ENCODE peak calls at places on chromosomes 12 and 14, in five cellular contexts. One of them, this sample, is unnamed.

GRCh38 chr14:88831285-88831684 is 6.8 kb downstream of the TTC8 start:
- DNase-seq in activated T-cell treated with anti-CD3 and anti-CD28 coated beads for 48 hours: no peak
- DNase-seq in activated CD4-positive, alpha-beta T cell treated with anti-CD3 and anti-CD28 coated beads, Interleukin-2, amount 50 U/mL, for 4 hours: no peak
- DNase-seq in SHP77: no peak
- DNase-seq in NCI-H1417: no peak
- DNase-seq in this sample: no peak

GRCh38 chr14:56752428-56752827 is 57.9 kb downstream of the OTX2 start:
- DNase-seq in activated T-cell treated with anti-CD3 and anti-CD28 coated beads for 48 hours: no peak
- DNase-seq in activated CD4-positive, alpha-beta T cell treated with anti-CD3 and anti-CD28 coated beads, Interleukin-2, amount 50 U/mL, for 4 hours: no peak
- DNase-seq in NCI-H1417: no peak
- DNase-seq in SHP77: no peak
- DNase-seq in this sample: no peak

GRCh38 chr12:113361574-113362370 is 3.4 kb downstream of the PLBD2 start:
- DNase-seq in activated T-cell treated with anti-CD3 and anti-CD28 coated beads for 48 hours: no peak
- DNase-seq in NCI-H1417: no peak
- DNase-seq in SHP77: no peak
- DNase-seq in activated CD4-positive, alpha-beta T cell treated with anti-CD3 and anti-CD28 coated beads, Interleukin-2, amount 50 U/mL, for 4 hours: no peak
- DNase-seq in this sample: no peak

GRCh38 chr14:38442208-38442607 is 186.3 kb upstream of the CLEC14A start:
- DNase-seq in activated T-cell treated with anti-CD3 and anti-CD28 coated beads for 48 hours: no peak
- DNase-seq in NCI-H1417: no peak
- DNase-seq in activated CD4-positive, alpha-beta T cell treated with anti-CD3 and anti-CD28 coated beads, Interleukin-2, amount 50 U/mL, for 4 hours: no peak
- DNase-seq in SHP77: no peak
- DNase-seq in this sample: no peak

GRCh38 chr14:67487937-67488893 is at the start of gene TMEM229B:
- DNase-seq in activated T-cell treated with anti-CD3 and anti-CD28 coated beads for 48 hours: peak; percentile 65
- DNase-seq in activated CD4-positive, alpha-beta T cell treated with anti-CD3 and anti-CD28 coated beads, Interleukin-2, amount 50 U/mL, for 4 hours: peak; percentile 60
- DNase-seq in SHP77: no peak
- DNase-seq in NCI-H1417: no peak
- DNase-seq in this sample: no peak

GRCh38 chr14:73746540-73747385 is 32.6 kb upstream of the PNMA1 start:
- DNase-seq in SHP77: no peak
- DNase-seq in NCI-H1417: no peak
- DNase-seq in activated CD4-positive, alpha-beta T cell treated with anti-CD3 and anti-CD28 coated beads, Interleukin-2, amount 50 U/mL, for 4 hours: no peak
- DNase-seq in activated T-cell treated with anti-CD3 and anti-CD28 coated beads for 48 hours: no peak
- DNase-seq in this sample: no peak

GRCh38 chr14:106163316-106163715 is 636.9 kb downstream of the TMEM121 start:
- DNase-seq in SHP77: no peak
- DNase-seq in activated CD4-positive, alpha-beta T cell treated with anti-CD3 and anti-CD28 coated beads, Interleukin-2, amount 50 U/mL, for 4 hours: no peak
- DNase-seq in activated T-cell treated with anti-CD3 and anti-CD28 coated beads for 48 hours: no peak
- DNase-seq in NCI-H1417: no peak
- DNase-seq in this sample: no peak

GRCh38 chr12:23564454-23564853 is 385.0 kb downstream of the SOX5 start:
- DNase-seq in activated CD4-positive, alpha-beta T cell treated with anti-CD3 and anti-CD28 coated beads, Interleukin-2, amount 50 U/mL, for 4 hours: no peak
- DNase-seq in activated T-cell treated with anti-CD3 and anti-CD28 coated beads for 48 hours: no peak
- DNase-seq in SHP77: no peak
- DNase-seq in NCI-H1417: peak; percentile 78
- DNase-seq in this sample: no peak

GRCh38 chr12:46577063-46577776 is 204.6 kb upstream of the SLC38A2 start:
- DNase-seq in activated CD4-positive, alpha-beta T cell treated with anti-CD3 and anti-CD28 coated beads, Interleukin-2, amount 50 U/mL, for 4 hours: no peak
- DNase-seq in SHP77: no peak
- DNase-seq in NCI-H1417: peak; percentile 24
- DNase-seq in activated T-cell treated with anti-CD3 and anti-CD28 coated beads for 48 hours: no peak
- DNase-seq in this sample: no peak

GRCh38 chr14:58270628-58271027 is 26.0 kb downstream of the PSMA3 start:
- DNase-seq in activated CD4-positive, alpha-beta T cell treated with anti-CD3 and anti-CD28 coated beads, Interleukin-2, amount 50 U/mL, for 4 hours: no peak
- DNase-seq in NCI-H1417: no peak
- DNase-seq in activated T-cell treated with anti-CD3 and anti-CD28 coated beads for 48 hours: no peak
- DNase-seq in SHP77: no peak
- DNase-seq in this sample: no peak

GRCh38 chr12:2691001-2691339 is 103.8 kb upstream of the FKBP4 start:
- DNase-seq in NCI-H1417: peak; percentile 40
- DNase-seq in activated T-cell treated with anti-CD3 and anti-CD28 coated beads for 48 hours: peak; percentile 54
- DNase-seq in SHP77: no peak
- DNase-seq in activated CD4-positive, alpha-beta T cell treated with anti-CD3 and anti-CD28 coated beads, Interleukin-2, amount 50 U/mL, for 4 hours: peak; percentile 38
- DNase-seq in this sample: no peak

GRCh38 chr12:3246253-3246652 is 169.1 kb downstream of the TSPAN9 start:
- DNase-seq in activated T-cell treated with anti-CD3 and anti-CD28 coated beads for 48 hours: no peak
- DNase-seq in activated CD4-positive, alpha-beta T cell treated with anti-CD3 and anti-CD28 coated beads, Interleukin-2, amount 50 U/mL, for 4 hours: no peak
- DNase-seq in NCI-H1417: no peak
- DNase-seq in SHP77: no peak
- DNase-seq in this sample: no peak

GRCh38 chr14:54532111-54533012 is 22.7 kb downstream of the CGRRF1 start:
- DNase-seq in SHP77: no peak
- DNase-seq in activated T-cell treated with anti-CD3 and anti-CD28 coated beads for 48 hours: no peak
- DNase-seq in NCI-H1417: no peak
- DNase-seq in activated CD4-positive, alpha-beta T cell treated with anti-CD3 and anti-CD28 coated beads, Interleukin-2, amount 50 U/mL, for 4 hours: no peak
- DNase-seq in this sample: no peak

GRCh38 chr14:54133896-54134295 is 177.3 kb upstream of the BMP4 start:
- DNase-seq in NCI-H1417: no peak
- DNase-seq in activated CD4-positive, alpha-beta T cell treated with anti-CD3 and anti-CD28 coated beads, Interleukin-2, amount 50 U/mL, for 4 hours: no peak
- DNase-seq in SHP77: no peak
- DNase-seq in activated T-cell treated with anti-CD3 and anti-CD28 coated beads for 48 hours: no peak
- DNase-seq in this sample: no peak

GRCh38 chr12:49274396-49275069 is 9.7 kb downstream of the TUBA1C start:
- DNase-seq in NCI-H1417: no peak
- DNase-seq in activated CD4-positive, alpha-beta T cell treated with anti-CD3 and anti-CD28 coated beads, Interleukin-2, amount 50 U/mL, for 4 hours: no peak
- DNase-seq in activated T-cell treated with anti-CD3 and anti-CD28 coated beads for 48 hours: no peak
- DNase-seq in SHP77: no peak
- DNase-seq in this sample: no peak

GRCh38 chr12:124746649-124747425 is 116.8 kb downstream of the SCARB1 start:
- DNase-seq in SHP77: no peak
- DNase-seq in NCI-H1417: no peak
- DNase-seq in activated CD4-positive, alpha-beta T cell treated with anti-CD3 and anti-CD28 coated beads, Interleukin-2, amount 50 U/mL, for 4 hours: no peak
- DNase-seq in activated T-cell treated with anti-CD3 and anti-CD28 coated beads for 48 hours: no peak
- DNase-seq in this sample: no peak

GRCh38 chr14:31945701-31946100 is 131.4 kb upstream of the ARHGAP5 start:
- DNase-seq in SHP77: no peak
- DNase-seq in activated T-cell treated with anti-CD3 and anti-CD28 coated beads for 48 hours: no peak
- DNase-seq in activated CD4-positive, alpha-beta T cell treated with anti-CD3 and anti-CD28 coated beads, Interleukin-2, amount 50 U/mL, for 4 hours: no peak
- DNase-seq in NCI-H1417: no peak
- DNase-seq in this sample: no peak

GRCh38 chr14:75249251-75249957 is 29.2 kb upstream of the FOS start:
- DNase-seq in activated CD4-positive, alpha-beta T cell treated with anti-CD3 and anti-CD28 coated beads, Interleukin-2, amount 50 U/mL, for 4 hours: peak; percentile 73
- DNase-seq in SHP77: peak; percentile 51
- DNase-seq in activated T-cell treated with anti-CD3 and anti-CD28 coated beads for 48 hours: peak; percentile 73
- DNase-seq in NCI-H1417: peak; percentile 83
- DNase-seq in this sample: peak; percentile 82

GRCh38 chr14:105531088-105531957 is 4.9 kb downstream of the TMEM121 start:
- DNase-seq in SHP77: no peak
- DNase-seq in NCI-H1417: no peak
- DNase-seq in activated T-cell treated with anti-CD3 and anti-CD28 coated beads for 48 hours: no peak
- DNase-seq in activated CD4-positive, alpha-beta T cell treated with anti-CD3 and anti-CD28 coated beads, Interleukin-2, amount 50 U/mL, for 4 hours: no peak
- DNase-seq in this sample: no peak

GRCh38 chr12:109759076-109759420 is 45.4 kb downstream of the FAM222A start:
- DNase-seq in activated T-cell treated with anti-CD3 and anti-CD28 coated beads for 48 hours: no peak
- DNase-seq in SHP77: no peak
- DNase-seq in activated CD4-positive, alpha-beta T cell treated with anti-CD3 and anti-CD28 coated beads, Interleukin-2, amount 50 U/mL, for 4 hours: no peak
- DNase-seq in NCI-H1417: no peak
- DNase-seq in this sample: no peak

GRCh38 chr12:29004066-29004935 is 144.8 kb upstream of the FAR2 start:
- DNase-seq in NCI-H1417: no peak
- DNase-seq in SHP77: no peak
- DNase-seq in activated T-cell treated with anti-CD3 and anti-CD28 coated beads for 48 hours: no peak
- DNase-seq in activated CD4-positive, alpha-beta T cell treated with anti-CD3 and anti-CD28 coated beads, Interleukin-2, amount 50 U/mL, for 4 hours: no peak
- DNase-seq in this sample: no peak

GRCh38 chr14:69660344-69661193 is 49.2 kb downstream of the SUSD6 start:
- DNase-seq in NCI-H1417: no peak
- DNase-seq in SHP77: no peak
- DNase-seq in activated T-cell treated with anti-CD3 and anti-CD28 coated beads for 48 hours: no peak
- DNase-seq in activated CD4-positive, alpha-beta T cell treated with anti-CD3 and anti-CD28 coated beads, Interleukin-2, amount 50 U/mL, for 4 hours: no peak
- DNase-seq in this sample: no peak

GRCh38 chr14:106691601-106692291 is 1165.4 kb downstream of the TMEM121 start:
- DNase-seq in activated T-cell treated with anti-CD3 and anti-CD28 coated beads for 48 hours: peak; percentile 89
- DNase-seq in SHP77: no peak
- DNase-seq in NCI-H1417: no peak
- DNase-seq in activated CD4-positive, alpha-beta T cell treated with anti-CD3 and anti-CD28 coated beads, Interleukin-2, amount 50 U/mL, for 4 hours: peak; percentile 39
- DNase-seq in this sample: no peak

GRCh38 chr12:6383572-6384498 is at the start of gene LTBR:
- DNase-seq in SHP77: no peak
- DNase-seq in activated CD4-positive, alpha-beta T cell treated with anti-CD3 and anti-CD28 coated beads, Interleukin-2, amount 50 U/mL, for 4 hours: no peak
- DNase-seq in NCI-H1417: no peak
- DNase-seq in activated T-cell treated with anti-CD3 and anti-CD28 coated beads for 48 hours: no peak
- DNase-seq in this sample: no peak

GRCh38 chr14:88551094-88551870 is 3.5 kb downstream of the PTPN21 start:
- DNase-seq in activated T-cell treated with anti-CD3 and anti-CD28 coated beads for 48 hours: peak; percentile 53
- DNase-seq in SHP77: peak; percentile 87
- DNase-seq in NCI-H1417: peak; percentile 97
- DNase-seq in activated CD4-positive, alpha-beta T cell treated with anti-CD3 and anti-CD28 coated beads, Interleukin-2, amount 50 U/mL, for 4 hours: peak; percentile 25
- DNase-seq in this sample: peak; percentile 34

GRCh38 chr12:8911606-8912268 is 2.6 kb upstream of the PHC1 start:
- DNase-seq in activated CD4-positive, alpha-beta T cell treated with anti-CD3 and anti-CD28 coated beads, Interleukin-2, amount 50 U/mL, for 4 hours: no peak
- DNase-seq in NCI-H1417: no peak
- DNase-seq in activated T-cell treated with anti-CD3 and anti-CD28 coated beads for 48 hours: no peak
- DNase-seq in SHP77: no peak
- DNase-seq in this sample: no peak

GRCh38 chr12:21819678-21820077 is 45.2 kb upstream of the KCNJ8 start:
- DNase-seq in activated T-cell treated with anti-CD3 and anti-CD28 coated beads for 48 hours: no peak
- DNase-seq in NCI-H1417: no peak
- DNase-seq in activated CD4-positive, alpha-beta T cell treated with anti-CD3 and anti-CD28 coated beads, Interleukin-2, amount 50 U/mL, for 4 hours: no peak
- DNase-seq in SHP77: no peak
- DNase-seq in this sample: no peak

GRCh38 chr12:128783129-128783574 is 40.6 kb downstream of the SLC15A4 start:
- DNase-seq in NCI-H1417: no peak
- DNase-seq in activated CD4-positive, alpha-beta T cell treated with anti-CD3 and anti-CD28 coated beads, Interleukin-2, amount 50 U/mL, for 4 hours: no peak
- DNase-seq in SHP77: no peak
- DNase-seq in activated T-cell treated with anti-CD3 and anti-CD28 coated beads for 48 hours: peak; percentile 30
- DNase-seq in this sample: no peak

GRCh38 chr12:75613981-75614380 is 102.6 kb upstream of the KRR1 start:
- DNase-seq in activated CD4-positive, alpha-beta T cell treated with anti-CD3 and anti-CD28 coated beads, Interleukin-2, amount 50 U/mL, for 4 hours: no peak
- DNase-seq in NCI-H1417: no peak
- DNase-seq in activated T-cell treated with anti-CD3 and anti-CD28 coated beads for 48 hours: no peak
- DNase-seq in SHP77: no peak
- DNase-seq in this sample: no peak

GRCh38 chr12:45051490-45052105 is 699 bp upstream of the DBX2 start:
- DNase-seq in NCI-H1417: peak; percentile 43
- DNase-seq in activated T-cell treated with anti-CD3 and anti-CD28 coated beads for 48 hours: no peak
- DNase-seq in activated CD4-positive, alpha-beta T cell treated with anti-CD3 and anti-CD28 coated beads, Interleukin-2, amount 50 U/mL, for 4 hours: no peak
- DNase-seq in SHP77: no peak
- DNase-seq in this sample: no peak

GRCh38 chr12:6839482-6840201 is 1.1 kb upstream of the GNB3 start:
- DNase-seq in NCI-H1417: peak; percentile 88
- DNase-seq in activated CD4-positive, alpha-beta T cell treated with anti-CD3 and anti-CD28 coated beads, Interleukin-2, amount 50 U/mL, for 4 hours: no peak
- DNase-seq in SHP77: no peak
- DNase-seq in activated T-cell treated with anti-CD3 and anti-CD28 coated beads for 48 hours: no peak
- DNase-seq in this sample: peak; percentile 80

GRCh38 chr12:102896067-102896466 is 21.0 kb downstream of the PAH start:
- DNase-seq in activated T-cell treated with anti-CD3 and anti-CD28 coated beads for 48 hours: no peak
- DNase-seq in SHP77: no peak
- DNase-seq in activated CD4-positive, alpha-beta T cell treated with anti-CD3 and anti-CD28 coated beads, Interleukin-2, amount 50 U/mL, for 4 hours: no peak
- DNase-seq in NCI-H1417: no peak
- DNase-seq in this sample: no peak

GRCh38 chr14:34710744-34711143 is 3.6 kb downstream of the CFL2 start:
- DNase-seq in NCI-H1417: no peak
- DNase-seq in activated T-cell treated with anti-CD3 and anti-CD28 coated beads for 48 hours: no peak
- DNase-seq in SHP77: no peak
- DNase-seq in activated CD4-positive, alpha-beta T cell treated with anti-CD3 and anti-CD28 coated beads, Interleukin-2, amount 50 U/mL, for 4 hours: no peak
- DNase-seq in this sample: no peak

GRCh38 chr12:27437839-27438238 is 8.7 kb upstream of the SMCO2 start:
- DNase-seq in activated CD4-positive, alpha-beta T cell treated with anti-CD3 and anti-CD28 coated beads, Interleukin-2, amount 50 U/mL, for 4 hours: no peak
- DNase-seq in SHP77: no peak
- DNase-seq in NCI-H1417: no peak
- DNase-seq in activated T-cell treated with anti-CD3 and anti-CD28 coated beads for 48 hours: no peak
- DNase-seq in this sample: no peak

GRCh38 chr12:39912211-39912980 is 193.5 kb downstream of the SLC2A13 start:
- DNase-seq in NCI-H1417: peak; percentile 24
- DNase-seq in activated CD4-positive, alpha-beta T cell treated with anti-CD3 and anti-CD28 coated beads, Interleukin-2, amount 50 U/mL, for 4 hours: no peak
- DNase-seq in activated T-cell treated with anti-CD3 and anti-CD28 coated beads for 48 hours: no peak
- DNase-seq in SHP77: no peak
- DNase-seq in this sample: no peak

GRCh38 chr12:89082354-89082753 is 269.9 kb downstream of the DUSP6 start:
- DNase-seq in activated CD4-positive, alpha-beta T cell treated with anti-CD3 and anti-CD28 coated beads, Interleukin-2, amount 50 U/mL, for 4 hours: no peak
- DNase-seq in SHP77: no peak
- DNase-seq in activated T-cell treated with anti-CD3 and anti-CD28 coated beads for 48 hours: no peak
- DNase-seq in NCI-H1417: no peak
- DNase-seq in this sample: no peak

GRCh38 chr14:81509838-81510452 is 23.7 kb downstream of the SEL1L start:
- DNase-seq in SHP77: no peak
- DNase-seq in activated CD4-positive, alpha-beta T cell treated with anti-CD3 and anti-CD28 coated beads, Interleukin-2, amount 50 U/mL, for 4 hours: no peak
- DNase-seq in NCI-H1417: no peak
- DNase-seq in activated T-cell treated with anti-CD3 and anti-CD28 coated beads for 48 hours: no peak
- DNase-seq in this sample: no peak

GRCh38 chr12:13882176-13882575 is 99.2 kb downstream of the GRIN2B start:
- DNase-seq in SHP77: no peak
- DNase-seq in NCI-H1417: no peak
- DNase-seq in activated T-cell treated with anti-CD3 and anti-CD28 coated beads for 48 hours: no peak
- DNase-seq in activated CD4-positive, alpha-beta T cell treated with anti-CD3 and anti-CD28 coated beads, Interleukin-2, amount 50 U/mL, for 4 hours: no peak
- DNase-seq in this sample: no peak

This sample was measured in NCI-H187.